ENCODE peak calls at places on chromosomes 3 and 15, in ten cellular contexts. U, G, R, E, V, L, S, O, Z and J are unnamed samples.

GRCh38 chr3:66469220-66469640 is 31.6 kb downstream of the LRIG1 start:
- DNase-seq in U (no peak), G (no peak), R (no peak), E (no peak), V (no peak), L (no peak), S (no peak), O (no peak), Z (no peak), J (no peak)

GRCh38 chr3:187572431-187572830 is 97.8 kb downstream of the SST start:
- DNase-seq in U (no peak), G (no peak), R (no peak), E (no peak), V (no peak), L (no peak), S (no peak), O (no peak), Z (no peak), J (no peak)

GRCh38 chr3:139930201-139930600 is 4.8 kb upstream of the CLSTN2 start:
- DNase-seq in U (no peak), G (no peak), R (no peak), E (no peak), V (no peak), L (no peak), S (no peak), O (no peak), Z (no peak), J (no peak)

GRCh38 chr3:94614192-94614591 is 551.3 kb downstream of the NSUN3 start:
- DNase-seq in U (no peak), G (no peak), R (no peak), E (no peak), V (no peak), L (no peak), S (no peak), O (no peak), Z (no peak), J (no peak)

GRCh38 chr3:98433764-98434163 is 29.2 kb upstream of the OR5K1 start:
- DNase-seq in U (no peak), G (no peak), R (no peak), E (no peak), V (no peak), L (no peak), S (no peak), O (no peak), Z (no peak), J (no peak)

GRCh38 chr3:42991369-42992315 is 12.5 kb downstream of the GASK1A start:
- DNase-seq in U (no peak), G (no peak), R (no peak), E (no peak), V (peak), L (no peak), S (no peak), O (no peak), Z (no peak), J (no peak)

GRCh38 chr3:29618395-29619291 is 337.8 kb downstream of the RBMS3 start:
- DNase-seq in U (no peak), G (peak), R (no peak), E (peak), V (no peak), L (no peak), S (no peak), O (no peak), Z (no peak), J (no peak)

GRCh38 chr15:32677238-32677750 is 35.8 kb downstream of the SCG5 start:
- DNase-seq in U (no peak), G (peak), R (no peak), E (no peak), V (no peak), L (peak), S (no peak), O (no peak), Z (peak), J (no peak)

GRCh38 chr3:189780556-189781270 is 149.5 kb downstream of the TP63 start:
- DNase-seq in U (no peak), G (no peak), R (no peak), E (no peak), V (no peak), L (no peak), S (no peak), O (no peak), Z (no peak), J (no peak)

GRCh38 chr3:78221796-78222195 is 1181.9 kb downstream of the ROBO2 start:
- DNase-seq in U (no peak), G (peak), R (no peak), E (no peak), V (no peak), L (no peak), S (no peak), O (no peak), Z (no peak), J (no peak)

GRCh38 chr3:187973977-187974856 is 179.7 kb upstream of the LPP start:
- DNase-seq in U (no peak), G (no peak), R (no peak), E (no peak), V (no peak), L (no peak), S (no peak), O (no peak), Z (no peak), J (no peak)

GRCh38 chr15:38671003-38671382 is 106.4 kb upstream of the RASGRP1 start:
- DNase-seq in U (no peak), G (no peak), R (no peak), E (no peak), V (no peak), L (no peak), S (no peak), O (no peak), Z (no peak), J (no peak)

GRCh38 chr15:34119291-34119690 is 17.4 kb downstream of the PGBD4 start:
- DNase-seq in U (no peak), G (peak), R (no peak), E (peak), V (no peak), L (no peak), S (no peak), O (no peak), Z (no peak), J (no peak)

GRCh38 chr15:69627548-69628158 is 175.0 kb downstream of the RPLP1 start:
- DNase-seq in U (no peak), G (no peak), R (no peak), E (no peak), V (no peak), L (peak), S (no peak), O (no peak), Z (no peak), J (no peak)

GRCh38 chr3:152682477-152682876 is 152.5 kb upstream of the P2RY1 start:
- DNase-seq in U (no peak), G (no peak), R (no peak), E (no peak), V (no peak), L (no peak), S (no peak), O (no peak), Z (no peak), J (no peak)

GRCh38 chr3:152684279-152684678 is 150.7 kb upstream of the P2RY1 start:
- DNase-seq in U (no peak), G (no peak), R (no peak), E (no peak), V (no peak), L (no peak), S (no peak), O (no peak), Z (no peak), J (no peak)

GRCh38 chr3:152688313-152688712 is 146.6 kb upstream of the P2RY1 start:
- DNase-seq in U (no peak), G (no peak), R (no peak), E (no peak), V (no peak), L (no peak), S (no peak), O (no peak), Z (no peak), J (no peak)

DNA sequence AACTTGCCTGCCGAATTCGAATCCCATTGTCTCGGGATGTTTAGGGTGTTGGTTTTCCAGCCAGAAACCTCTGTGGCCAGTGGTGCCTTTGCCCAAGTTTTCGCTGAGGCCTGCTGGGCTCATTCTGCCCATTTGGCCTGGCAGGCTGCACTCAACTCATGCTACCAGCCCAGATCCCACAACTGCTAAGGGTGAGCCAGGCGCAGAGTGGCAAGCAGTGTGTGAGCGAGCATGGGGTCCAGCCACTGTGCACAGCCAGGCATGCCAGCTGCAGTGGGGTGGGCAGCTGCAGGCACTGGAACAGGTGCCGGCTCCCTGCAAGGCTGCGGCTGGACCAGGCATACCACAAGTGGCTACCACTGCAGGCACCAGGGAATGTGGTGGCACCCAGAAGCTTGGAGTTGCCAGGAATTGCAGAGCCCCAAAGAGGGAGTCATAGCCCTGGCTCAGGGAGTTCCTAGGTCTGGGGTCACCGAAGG is 151.4 kb upstream of the P2RY1 start:
- DNase-seq in U (no peak), G (no peak), R (no peak), E (no peak), V (no peak), L (no peak), S (no peak), O (no peak), Z (no peak), J (peak)
- H3K4me3 ChIP-seq in U (no peak), G (no peak), R (no peak), E (no peak), V (no peak), L (no peak), S (no peak), O (no peak), Z (no peak), J (no peak)

GRCh38 chr3:185539934-185540333 is 12.5 kb downstream of the LIPH start:
- DNase-seq in U (no peak), G (no peak), R (no peak), E (no peak), V (no peak), L (no peak), S (no peak), O (no peak), Z (no peak), J (no peak)

GRCh38 chr3:185540705-185541104 is 11.7 kb downstream of the LIPH start:
- DNase-seq in U (no peak), G (no peak), R (peak), E (no peak), V (no peak), L (no peak), S (no peak), O (no peak), Z (no peak), J (no peak)

GRCh38 chr3:185532881-185533280 is 19.5 kb downstream of the LIPH start:
- DNase-seq in U (no peak), G (no peak), R (no peak), E (no peak), V (no peak), L (no peak), S (no peak), O (no peak), Z (no peak), J (no peak)

GRCh38 chr3:185534511-185534910 is 17.9 kb downstream of the LIPH start:
- DNase-seq in U (no peak), G (peak), R (no peak), E (peak), V (no peak), L (no peak), S (no peak), O (no peak), Z (no peak), J (no peak)

DNA sequence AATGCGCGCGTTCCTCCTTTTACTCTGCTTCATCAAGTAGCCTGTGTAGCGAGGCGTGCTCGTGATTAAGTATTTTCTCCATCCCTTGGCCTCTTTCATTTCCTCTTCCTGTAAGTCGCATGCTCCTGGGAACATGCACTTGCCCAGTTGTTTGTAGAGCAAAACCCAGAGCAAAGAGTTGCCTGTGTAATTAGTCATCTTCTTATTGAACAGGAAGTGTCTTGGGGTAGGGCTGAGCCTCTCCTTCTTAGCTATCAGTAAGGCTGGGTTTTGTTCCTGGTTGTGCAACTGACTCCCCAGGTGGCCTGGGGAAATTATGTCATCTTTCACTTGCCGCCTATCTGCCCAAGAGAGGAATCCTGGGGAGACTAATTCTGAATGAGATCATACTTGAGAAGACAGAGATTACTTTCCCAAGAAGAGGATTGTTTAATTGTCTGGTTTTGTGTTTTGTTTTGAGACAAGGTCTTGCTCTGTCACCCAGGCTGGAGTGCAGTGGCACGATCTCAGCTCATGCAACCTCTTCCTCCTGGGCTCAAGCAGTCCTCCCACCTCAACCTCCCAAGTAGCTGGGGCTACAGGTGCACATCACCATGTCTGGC is 14.9 kb downstream of the LIPH start:
- DNase-seq in U (peak), G (peak), R (no peak), E (peak), V (no peak), L (peak), S (peak), O (no peak), Z (peak), J (no peak)
- H3K4me3 ChIP-seq in U (no peak), G (no peak), R (no peak), E (no peak), V (no peak), L (no peak), S (no peak), O (no peak), Z (no peak), J (no peak)

DNA sequence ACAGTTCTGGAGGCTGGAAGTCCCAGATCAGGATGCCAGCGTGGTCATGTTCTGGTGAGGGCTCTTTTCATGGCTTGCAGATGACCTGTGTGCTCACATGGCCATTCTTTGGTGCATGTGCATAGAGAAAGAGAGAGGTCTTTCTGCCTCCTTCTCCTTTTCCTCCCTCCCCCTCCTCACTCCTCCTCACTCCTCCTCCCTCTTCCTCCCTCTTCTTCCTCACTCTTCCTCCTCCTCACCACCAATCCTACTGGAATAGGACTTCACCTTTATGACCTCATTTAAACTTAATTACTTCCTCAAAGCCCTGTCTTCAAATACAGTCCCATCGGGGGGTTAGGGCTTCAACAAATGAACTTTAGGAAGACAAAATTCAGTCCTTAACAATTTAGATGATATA is 23.8 kb downstream of the ZNF654 start:
- DNase-seq in U (no peak), G (no peak), R (no peak), E (no peak), V (no peak), L (no peak), S (no peak), O (no peak), Z (no peak), J (no peak)
- H3K4me3 ChIP-seq in U (no peak), G (no peak), R (no peak), E (no peak), V (no peak), L (no peak), S (no peak), O (no peak), Z (no peak), J (no peak)

GRCh38 chr3:13282986-13283876 is 136.9 kb downstream of the NUP210 start:
- DNase-seq in U (no peak), G (peak), R (peak), E (no peak), V (no peak), L (no peak), S (peak), O (no peak), Z (peak), J (peak)
- H3K4me3 ChIP-seq in U (peak), G (no peak), R (peak), E (no peak), V (no peak), L (peak), S (peak), O (peak), Z (peak), J (peak)